ENCODE peak calls at places on chromosomes 1 and 21, in six cellular contexts. Q is AG04450, L is ovary, B is OCI-LY7, M is pancreas, Y is endodermal cell. I is an unnamed sample.

GRCh38 chr1:18109756-18110597 is 2.4 kb downstream of the IGSF21 start:
- DNase-seq in Y (peak; percentile 96), B (no peak), M (peak; percentile 18), Q (no peak), L (no peak), I (no peak)

GRCh38 chr1:205961970-205962820 is 18.9 kb upstream of the SLC26A9 start:
- DNase-seq in L (no peak), Q (no peak), M (no peak), B (no peak), Y (no peak), I (peak; percentile 48)

GRCh38 chr1:113981962-113982931 is 3.0 kb downstream of the OLFML3 start:
- DNase-seq in L (peak; percentile 71), M (peak; percentile 34), B (no peak), Y (no peak), Q (peak; percentile 53), I (peak; percentile 38)

GRCh38 chr1:173329747-173330146 is 122.6 kb upstream of the TNFSF4 start:
- DNase-seq in Y (no peak), L (no peak), M (no peak), B (no peak), Q (no peak), I (no peak)

GRCh38 chr1:149849246-149849946 is 50.0 kb upstream of the BOLA1 start:
- DNase-seq in Q (no peak), Y (peak; percentile 31), B (peak; percentile 50), L (no peak), M (no peak), I (no peak)

GRCh38 chr1:221672160-221672762 is 69.6 kb downstream of the DUSP10 start:
- DNase-seq in M (no peak), L (no peak), Q (peak; percentile 26), Y (no peak), B (no peak), I (no peak)

GRCh38 chr1:116667577-116668105 is at the start of gene IGSF3:
- DNase-seq in B (no peak), Y (peak; percentile 93), M (peak; percentile 63), Q (no peak), L (peak; percentile 47), I (peak; percentile 65)

GRCh38 chr1:156493154-156493631 is 7.4 kb downstream of the MEF2D start:
- DNase-seq in Y (peak; percentile 61), L (peak; percentile 46), M (peak; percentile 71), Q (no peak), B (peak; percentile 64), I (peak; percentile 68)

GRCh38 chr1:114100148-114100547 is 53.5 kb downstream of the SYT6 start:
- DNase-seq in Q (no peak), Y (no peak), M (no peak), B (no peak), L (no peak), I (no peak)

GRCh38 chr1:222310830-222311229 is 237.1 kb downstream of the HHIPL2 start:
- DNase-seq in B (no peak), L (no peak), Q (no peak), Y (no peak), M (no peak), I (peak; percentile 26)

GRCh38 chr1:48654606-48655210 is 122.0 kb downstream of the BEND5 start:
- DNase-seq in Q (no peak), L (no peak), M (no peak), B (no peak), Y (no peak), I (no peak)

GRCh38 chr1:54859687-54860391 is 27.2 kb downstream of the DHCR24 start:
- DNase-seq in Y (peak; percentile 50), M (no peak), Q (no peak), L (no peak), B (no peak), I (no peak)

GRCh38 chr1:204513117-204513716 is 3.0 kb upstream of the MDM4 start:
- DNase-seq in L (no peak), Y (no peak), M (no peak), Q (no peak), B (peak; percentile 96), I (no peak)

GRCh38 chr21:29718081-29718815 is 221.5 kb downstream of the GRIK1 start:
- DNase-seq in Q (no peak), M (no peak), Y (no peak), L (no peak), B (no peak), I (no peak)

GRCh38 chr1:64983110-64983509 is 16.8 kb upstream of the JAK1 start:
- DNase-seq in B (no peak), Y (no peak), Q (no peak), L (no peak), M (no peak), I (no peak)

GRCh38 chr21:14942801-14943490 is 121.9 kb downstream of the NRIP1 start:
- DNase-seq in B (no peak), L (no peak), Y (no peak), Q (peak; percentile 23), M (no peak), I (no peak)

GRCh38 chr1:181179980-181180964 is 91.8 kb downstream of the IER5 start:
- DNase-seq in L (peak; percentile 66), M (no peak), B (no peak), Q (peak; percentile 63), Y (peak; percentile 82), I (peak; percentile 58)

GRCh38 chr1:20621012-20621411 is 12.2 kb upstream of the PINK1 start:
- DNase-seq in M (no peak), L (no peak), B (no peak), Y (no peak), Q (no peak), I (no peak)

GRCh38 chr1:7221823-7222462 is 436.7 kb downstream of the CAMTA1 start:
- DNase-seq in L (no peak), Y (no peak), Q (no peak), M (no peak), B (no peak), I (no peak)

GRCh38 chr1:7389201-7389785 is 381.8 kb upstream of the VAMP3 start:
- DNase-seq in L (no peak), B (no peak), Y (peak; percentile 51), M (peak; percentile 6), Q (no peak), I (peak; percentile 6)

GRCh38 chr1:174995916-174996315 is 3.8 kb upstream of the CACYBP start:
- DNase-seq in M (no peak), Q (no peak), L (no peak), B (no peak), Y (no peak), I (no peak)

GRCh38 chr1:202129453-202130274 is 6.9 kb downstream of the GPR37L1 start:
- DNase-seq in Q (no peak), B (no peak), M (no peak), L (no peak), Y (peak; percentile 41), I (no peak)

GRCh38 chr1:164801246-164801731 is 242.3 kb downstream of the PBX1 start:
- DNase-seq in B (no peak), L (no peak), Y (no peak), M (no peak), Q (no peak), I (no peak)

DNA sequence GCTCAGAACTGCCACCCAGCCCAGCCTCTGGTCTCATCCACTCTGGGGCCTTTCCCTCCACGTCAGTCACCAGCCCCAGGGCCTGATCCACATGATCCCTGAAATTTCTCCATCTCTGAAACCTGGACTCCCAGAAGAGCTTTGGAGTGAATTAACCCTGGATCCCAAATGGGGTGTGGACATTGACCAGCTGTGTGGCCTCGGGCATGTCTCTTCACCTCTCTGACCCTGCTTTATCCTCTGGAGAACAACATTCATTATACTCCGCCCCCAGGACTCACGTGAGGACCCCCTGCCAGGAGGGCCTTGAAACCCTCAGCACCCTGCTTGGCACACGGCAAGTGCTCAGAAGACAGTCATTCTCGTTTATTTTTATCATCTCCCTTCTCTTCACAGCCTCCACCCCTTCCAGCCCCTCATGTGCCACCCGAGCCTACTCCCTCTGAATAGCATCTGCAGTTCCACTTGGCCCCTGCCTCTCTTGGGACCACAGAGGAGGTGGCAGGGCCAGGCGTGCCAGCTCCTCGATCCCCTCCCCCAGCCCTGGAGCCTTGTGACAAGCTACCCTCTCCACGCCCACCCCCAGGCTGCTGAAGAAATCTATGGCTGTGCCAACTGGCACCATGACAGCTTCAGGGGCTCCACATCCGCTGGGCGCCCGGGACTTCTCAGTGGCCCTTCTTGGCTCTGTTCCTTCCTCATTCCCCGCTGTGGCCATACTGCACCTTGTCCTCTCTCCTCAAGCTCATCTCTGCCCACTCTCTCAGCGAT is 18.1 kb downstream of the ADGRB2 start:
- DNase-seq in Y (no peak), L (no peak), B (no peak), M (no peak), Q (no peak), I (no peak)
- TF ChIP-seq CTCF in Y (no peak), L (no peak), B (no peak), M (no peak), Q (no peak), I (no peak)

GRCh38 chr1:16387201-16388185 is 20.5 kb downstream of the SZRD1 start:
- DNase-seq in Q (no peak), B (no peak), L (no peak), Y (no peak), M (no peak), I (no peak)
- H3K27ac ChIP-seq in Q (peak overlapping the region; percentile 80), B (no peak overlapping the region), L (peak overlapping the region; percentile 3), Y (no peak overlapping the region), M (peak overlapping the region; percentile 4), I (peak overlapping the region; percentile 65)

DNA sequence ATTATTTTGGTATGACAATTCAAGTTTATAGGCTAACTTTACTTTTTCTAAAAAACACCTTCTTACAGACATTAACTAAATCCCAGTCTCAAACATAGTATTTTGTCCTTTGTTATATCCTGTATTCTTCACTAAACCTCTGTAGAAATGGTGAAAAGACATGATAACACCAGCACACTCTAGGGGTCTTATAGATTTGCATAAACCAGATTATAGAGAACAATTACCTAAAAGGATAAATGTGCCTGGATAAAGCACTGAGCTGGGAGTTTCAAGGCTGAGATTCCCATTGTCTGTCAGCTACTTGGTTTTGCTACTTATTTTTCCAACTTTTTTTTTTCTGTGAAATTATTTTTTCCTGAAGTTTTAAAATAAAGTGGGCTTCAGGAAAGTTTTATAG is 1288.6 kb upstream of the TMPRSS15 start:
- DNase-seq in Q (no peak), M (no peak), L (no peak), Y (no peak), B (no peak), I (no peak)
- TF ChIP-seq CTCF in Q (no peak), M (no peak), L (no peak), Y (no peak), B (no peak), I (no peak)

GRCh38 chr1:39623053-39623452 is 16.4 kb downstream of the HEYL start:
- DNase-seq in B (no peak), L (no peak), Y (no peak), M (peak; percentile 63), Q (no peak), I (peak; percentile 62)

GRCh38 chr1:39622427-39622826 is 17.0 kb downstream of the HEYL start:
- DNase-seq in Y (no peak), Q (no peak), L (no peak), M (no peak), B (no peak), I (no peak)

GRCh38 chr1:39626646-39627045 is 12.8 kb downstream of the HEYL start:
- DNase-seq in Y (no peak), Q (no peak), M (no peak), B (no peak), L (no peak), I (no peak)

GRCh38 chr1:39625462-39626273 is 13.8 kb downstream of the HEYL start:
- DNase-seq in M (no peak), Q (peak; percentile 24), L (peak; percentile 72), B (no peak), Y (no peak), I (peak; percentile 86)

DNA sequence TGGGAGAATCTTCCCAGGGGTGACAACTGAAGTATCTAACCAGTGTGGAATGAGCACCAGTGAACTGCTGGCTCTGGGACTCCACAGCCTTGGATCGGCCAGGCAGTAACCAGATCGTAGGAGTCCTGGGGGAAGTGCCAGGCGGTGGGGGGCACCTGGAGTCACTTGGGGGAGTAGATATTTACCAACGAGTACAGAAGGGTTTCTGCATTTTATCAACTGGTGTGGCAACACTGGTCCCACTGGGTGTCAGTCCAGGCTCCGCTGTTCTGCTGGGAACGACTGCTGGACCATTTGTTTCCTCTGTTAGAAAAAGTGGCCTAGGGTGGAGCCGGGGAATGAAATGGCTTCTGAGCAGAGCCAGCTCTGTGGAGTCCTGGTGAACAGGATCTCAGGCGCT is 14.4 kb downstream of the HEYL start:
- DNase-seq in L (no peak), B (no peak), Y (no peak), M (no peak), Q (no peak), I (peak; percentile 39)
- H3K27ac ChIP-seq in L (no peak overlapping the region), B (no peak overlapping the region), Y (no peak overlapping the region), M (no peak overlapping the region), Q (no peak overlapping the region), I (peak overlapping the region; percentile 83)